ENCODE peak calls at places on chromosomes 2 and 18, in ten cellular contexts. One of them, this sample, is unnamed.

GRCh38 chr2:221822416-221822815 is 250.3 kb upstream of the EPHA4 start:
- DNase-seq in GM12865: no peak
- DNase-seq in keratinocyte: no peak
- DNase-seq in Calu3: no peak
- DNase-seq in foreskin fibroblast: no peak
- DNase-seq in breast epithelium: no peak
- DNase-seq in cardiac muscle cell: no peak
- DNase-seq in stomach: no peak
- DNase-seq in AG04449: no peak
- DNase-seq in spleen: no peak
- DNase-seq in this sample: no peak

GRCh38 chr18:48548404-48548771 is 9.6 kb downstream of the CTIF start:
- DNase-seq in foreskin fibroblast: peak; percentile 56
- DNase-seq in cardiac muscle cell: no peak
- DNase-seq in AG04449: no peak
- DNase-seq in Calu3: no peak
- DNase-seq in keratinocyte: no peak
- DNase-seq in GM12865: no peak
- DNase-seq in spleen: no peak
- DNase-seq in stomach: no peak
- DNase-seq in breast epithelium: no peak
- DNase-seq in this sample: no peak

GRCh38 chr2:8677646-8678592 is 3.9 kb upstream of the ID2 start:
- DNase-seq in keratinocyte: no peak
- DNase-seq in spleen: peak; percentile 84
- DNase-seq in AG04449: no peak
- DNase-seq in cardiac muscle cell: peak; percentile 83
- DNase-seq in stomach: peak; percentile 43
- DNase-seq in foreskin fibroblast: no peak
- DNase-seq in Calu3: peak; percentile 57
- DNase-seq in GM12865: peak; percentile 53
- DNase-seq in breast epithelium: peak; percentile 51
- DNase-seq in this sample: no peak

GRCh38 chr2:157304811-157305712 is 20.6 kb downstream of the ERMN start:
- DNase-seq in AG04449: no peak
- DNase-seq in Calu3: no peak
- DNase-seq in stomach: no peak
- DNase-seq in keratinocyte: no peak
- DNase-seq in foreskin fibroblast: peak; percentile 59
- DNase-seq in spleen: no peak
- DNase-seq in GM12865: peak; percentile 16
- DNase-seq in cardiac muscle cell: no peak
- DNase-seq in breast epithelium: no peak
- DNase-seq in this sample: no peak

GRCh38 chr2:7758065-7758759 is 841.0 kb downstream of the RNF144A start:
- DNase-seq in GM12865: peak; percentile 71
- DNase-seq in Calu3: no peak
- DNase-seq in spleen: no peak
- DNase-seq in AG04449: no peak
- DNase-seq in stomach: no peak
- DNase-seq in keratinocyte: no peak
- DNase-seq in breast epithelium: no peak
- DNase-seq in cardiac muscle cell: no peak
- DNase-seq in foreskin fibroblast: no peak
- DNase-seq in this sample: no peak

GRCh38 chr2:231263118-231263831 is 64.8 kb downstream of the ARMC9 start:
- DNase-seq in breast epithelium: no peak
- DNase-seq in stomach: no peak
- DNase-seq in keratinocyte: no peak
- DNase-seq in cardiac muscle cell: no peak
- DNase-seq in foreskin fibroblast: no peak
- DNase-seq in Calu3: no peak
- DNase-seq in AG04449: no peak
- DNase-seq in spleen: no peak
- DNase-seq in GM12865: no peak
- DNase-seq in this sample: no peak

GRCh38 chr2:156399950-156400703 is 36.1 kb upstream of the GPD2 start:
- DNase-seq in cardiac muscle cell: peak; percentile 81
- DNase-seq in stomach: peak; percentile 81
- DNase-seq in keratinocyte: peak; percentile 9
- DNase-seq in spleen: peak; percentile 93
- DNase-seq in foreskin fibroblast: peak; percentile 77
- DNase-seq in Calu3: peak; percentile 83
- DNase-seq in AG04449: peak; percentile 19
- DNase-seq in breast epithelium: peak; percentile 70
- DNase-seq in GM12865: peak; percentile 67
- DNase-seq in this sample: peak; percentile 27

GRCh38 chr2:10536569-10537133 is 88.5 kb upstream of the ODC1 start:
- DNase-seq in Calu3: no peak
- DNase-seq in cardiac muscle cell: no peak
- DNase-seq in stomach: no peak
- DNase-seq in GM12865: no peak
- DNase-seq in keratinocyte: no peak
- DNase-seq in foreskin fibroblast: no peak
- DNase-seq in spleen: no peak
- DNase-seq in breast epithelium: no peak
- DNase-seq in AG04449: no peak
- DNase-seq in this sample: no peak

GRCh38 chr2:174503161-174503809 is 16.5 kb upstream of the GPR155 start:
- DNase-seq in breast epithelium: no peak
- DNase-seq in cardiac muscle cell: no peak
- DNase-seq in foreskin fibroblast: no peak
- DNase-seq in Calu3: no peak
- DNase-seq in stomach: no peak
- DNase-seq in AG04449: no peak
- DNase-seq in GM12865: no peak
- DNase-seq in keratinocyte: no peak
- DNase-seq in spleen: no peak
- DNase-seq in this sample: no peak

GRCh38 chr2:128408349-128409305 is 90.0 kb upstream of the HS6ST1 start:
- DNase-seq in stomach: peak; percentile 15
- DNase-seq in cardiac muscle cell: no peak
- DNase-seq in foreskin fibroblast: peak; percentile 83
- DNase-seq in AG04449: no peak
- DNase-seq in breast epithelium: no peak
- DNase-seq in keratinocyte: no peak
- DNase-seq in spleen: peak; percentile 73
- DNase-seq in GM12865: no peak
- DNase-seq in Calu3: no peak
- DNase-seq in this sample: no peak

GRCh38 chr2:215738360-215738759 is 275.0 kb downstream of the MREG start:
- DNase-seq in keratinocyte: no peak
- DNase-seq in Calu3: no peak
- DNase-seq in spleen: no peak
- DNase-seq in AG04449: no peak
- DNase-seq in cardiac muscle cell: no peak
- DNase-seq in foreskin fibroblast: no peak
- DNase-seq in stomach: no peak
- DNase-seq in GM12865: no peak
- DNase-seq in breast epithelium: no peak
- DNase-seq in this sample: no peak

DNA sequence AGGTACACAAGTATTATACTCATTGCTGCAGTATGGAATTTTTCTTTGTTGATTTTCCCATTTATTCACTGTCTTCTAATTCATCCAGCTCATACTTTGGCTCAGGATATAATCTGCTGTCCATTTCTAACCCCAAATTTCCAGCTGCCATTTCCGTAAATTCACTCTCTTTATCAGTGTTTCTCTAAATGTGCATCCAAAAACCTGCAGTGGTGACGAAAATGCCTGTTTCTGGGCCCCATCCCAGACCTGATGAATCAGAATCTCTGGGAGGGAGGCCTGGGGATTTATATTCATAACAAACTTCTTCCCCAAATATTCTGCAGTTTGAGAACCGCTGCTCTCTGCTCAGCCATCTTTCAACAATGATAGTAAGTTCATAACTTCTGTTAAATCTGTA is 86.6 kb downstream of the VWC2L start:
- DNase-seq in AG04449: no peak
- DNase-seq in GM12865: no peak
- DNase-seq in cardiac muscle cell: no peak
- DNase-seq in keratinocyte: no peak
- DNase-seq in stomach: no peak
- DNase-seq in spleen: no peak
- DNase-seq in foreskin fibroblast: no peak
- DNase-seq in breast epithelium: no peak
- DNase-seq in Calu3: no peak
- DNase-seq in this sample: no peak
- TF ChIP-seq CTCF in AG04449: no peak
- TF ChIP-seq CTCF in GM12865: no peak
- TF ChIP-seq CTCF in cardiac muscle cell: no peak
- TF ChIP-seq CTCF in keratinocyte: no peak
- TF ChIP-seq CTCF in stomach: no peak
- TF ChIP-seq CTCF in spleen: no peak
- TF ChIP-seq CTCF in foreskin fibroblast: no peak
- TF ChIP-seq CTCF in breast epithelium: no peak
- TF ChIP-seq CTCF in Calu3: no peak
- TF ChIP-seq CTCF in this sample: no peak

DNA sequence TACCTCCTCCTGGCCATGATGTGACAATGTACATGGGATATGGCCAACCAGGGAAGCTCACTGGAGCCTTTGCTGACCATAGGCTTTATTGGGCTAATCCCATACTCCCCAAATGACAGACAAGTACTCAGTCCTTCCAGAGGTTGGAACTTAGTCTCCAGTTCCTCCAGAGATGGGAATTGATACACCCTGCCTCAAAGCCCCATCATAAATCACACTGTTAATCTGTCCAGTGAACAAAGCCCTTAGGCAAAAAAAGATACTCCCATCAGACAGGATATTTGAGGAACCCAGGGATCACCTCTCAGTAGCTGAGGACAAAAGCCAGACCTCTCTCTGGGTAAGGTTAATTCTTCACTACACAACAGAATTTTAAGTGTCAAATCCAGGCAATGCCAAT is 247.5 kb upstream of the CDH20 start:
- DNase-seq in GM12865: no peak
- DNase-seq in breast epithelium: no peak
- DNase-seq in Calu3: no peak
- DNase-seq in foreskin fibroblast: no peak
- DNase-seq in cardiac muscle cell: no peak
- DNase-seq in AG04449: no peak
- DNase-seq in keratinocyte: no peak
- DNase-seq in stomach: no peak
- DNase-seq in spleen: no peak
- DNase-seq in this sample: no peak
- TF ChIP-seq CTCF in GM12865: no peak
- TF ChIP-seq CTCF in breast epithelium: no peak
- TF ChIP-seq CTCF in Calu3: no peak
- TF ChIP-seq CTCF in foreskin fibroblast: no peak
- TF ChIP-seq CTCF in cardiac muscle cell: no peak
- TF ChIP-seq CTCF in AG04449: no peak
- TF ChIP-seq CTCF in keratinocyte: no peak
- TF ChIP-seq CTCF in stomach: no peak
- TF ChIP-seq CTCF in spleen: no peak
- TF ChIP-seq CTCF in this sample: no peak

DNA sequence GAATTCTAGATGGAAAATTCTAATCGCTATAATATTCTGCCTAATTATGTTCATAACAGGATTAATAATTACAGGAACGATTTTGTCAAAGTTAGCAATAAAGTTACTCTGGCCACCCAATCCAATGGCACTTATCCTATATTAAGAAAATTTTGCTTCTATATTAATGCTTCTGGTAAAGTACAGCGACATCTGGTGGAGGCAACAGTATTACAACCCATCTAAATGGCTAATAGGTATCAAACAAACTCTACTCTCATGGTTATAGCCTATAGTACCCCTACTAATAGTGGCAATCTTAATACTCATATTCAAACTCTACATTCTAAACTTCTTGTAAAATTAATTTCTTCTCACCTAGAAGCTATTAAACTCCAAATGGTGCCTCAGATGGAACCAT is 1084.7 kb upstream of the LRRTM1 start:
- DNase-seq in GM12865: peak; percentile 11
- DNase-seq in cardiac muscle cell: no peak
- DNase-seq in breast epithelium: no peak
- DNase-seq in foreskin fibroblast: no peak
- DNase-seq in spleen: no peak
- DNase-seq in stomach: no peak
- DNase-seq in AG04449: no peak
- DNase-seq in keratinocyte: no peak
- DNase-seq in Calu3: no peak
- DNase-seq in this sample: no peak
- TF ChIP-seq CTCF in GM12865: peak; percentile 12
- TF ChIP-seq CTCF in cardiac muscle cell: no peak
- TF ChIP-seq CTCF in breast epithelium: no peak
- TF ChIP-seq CTCF in foreskin fibroblast: no peak
- TF ChIP-seq CTCF in spleen: no peak
- TF ChIP-seq CTCF in stomach: no peak
- TF ChIP-seq CTCF in AG04449: no peak
- TF ChIP-seq CTCF in keratinocyte: no peak
- TF ChIP-seq CTCF in Calu3: no peak
- TF ChIP-seq CTCF in this sample: no peak

GRCh38 chr18:59769105-59769865 is 72.1 kb upstream of the CCBE1 start:
- DNase-seq in spleen: no peak
- DNase-seq in AG04449: no peak
- DNase-seq in keratinocyte: no peak
- DNase-seq in breast epithelium: no peak
- DNase-seq in Calu3: no peak
- DNase-seq in stomach: no peak
- DNase-seq in foreskin fibroblast: peak; percentile 31
- DNase-seq in cardiac muscle cell: no peak
- DNase-seq in GM12865: no peak
- DNase-seq in this sample: no peak
- TF ChIP-seq CTCF in spleen: no peak
- TF ChIP-seq CTCF in AG04449: no peak
- TF ChIP-seq CTCF in keratinocyte: no peak
- TF ChIP-seq CTCF in breast epithelium: no peak
- TF ChIP-seq CTCF in Calu3: no peak
- TF ChIP-seq CTCF in stomach: no peak
- TF ChIP-seq CTCF in foreskin fibroblast: no peak
- TF ChIP-seq CTCF in cardiac muscle cell: no peak
- TF ChIP-seq CTCF in GM12865: no peak
- TF ChIP-seq CTCF in this sample: no peak

GRCh38 chr2:70103531-70104061 is 16.3 kb downstream of the PCBP1 start:
- DNase-seq in cardiac muscle cell: no peak
- DNase-seq in keratinocyte: no peak
- DNase-seq in Calu3: no peak
- DNase-seq in spleen: no peak
- DNase-seq in foreskin fibroblast: no peak
- DNase-seq in GM12865: peak; percentile 69
- DNase-seq in breast epithelium: no peak
- DNase-seq in stomach: no peak
- DNase-seq in AG04449: no peak
- DNase-seq in this sample: no peak
- TF ChIP-seq CTCF in cardiac muscle cell: no peak
- TF ChIP-seq CTCF in keratinocyte: no peak
- TF ChIP-seq CTCF in Calu3: no peak
- TF ChIP-seq CTCF in spleen: no peak
- TF ChIP-seq CTCF in foreskin fibroblast: no peak
- TF ChIP-seq CTCF in GM12865: no peak
- TF ChIP-seq CTCF in breast epithelium: no peak
- TF ChIP-seq CTCF in stomach: no peak
- TF ChIP-seq CTCF in AG04449: no peak
- TF ChIP-seq CTCF in this sample: no peak